ENCODE peak calls at places on chromosomes 5 and 9, in six cellular contexts. One of them, this sample, is unnamed.

GRCh38 chr9:33081128-33081851 is 4.8 kb upstream of the SMU1 start:
- DNase-seq in CD8-positive, alpha-beta memory T cell: peak; percentile 30
- DNase-seq in left lung: no peak
- DNase-seq in A673: peak; percentile 93
- DNase-seq in aorta: no peak
- DNase-seq in dorsolateral prefrontal cortex: no peak
- DNase-seq in this sample: peak; percentile 72

GRCh38 chr9:70519912-70520724 is 105.7 kb upstream of the KLF9 start:
- DNase-seq in CD8-positive, alpha-beta memory T cell: no peak
- DNase-seq in dorsolateral prefrontal cortex: no peak
- DNase-seq in A673: no peak
- DNase-seq in aorta: no peak
- DNase-seq in left lung: no peak
- DNase-seq in this sample: peak; percentile 79

GRCh38 chr5:160289356-160289651 is 23.1 kb downstream of the CCNJL start:
- DNase-seq in dorsolateral prefrontal cortex: no peak
- DNase-seq in CD8-positive, alpha-beta memory T cell: no peak
- DNase-seq in left lung: no peak
- DNase-seq in A673: no peak
- DNase-seq in aorta: no peak
- DNase-seq in this sample: no peak

GRCh38 chr9:28539432-28539831 is 966.2 kb upstream of the C9orf72 start:
- DNase-seq in CD8-positive, alpha-beta memory T cell: no peak
- DNase-seq in dorsolateral prefrontal cortex: no peak
- DNase-seq in left lung: no peak
- DNase-seq in aorta: no peak
- DNase-seq in A673: no peak
- DNase-seq in this sample: no peak

GRCh38 chr5:113574417-113574816 is 60.9 kb downstream of the YTHDC2 start:
- DNase-seq in aorta: no peak
- DNase-seq in left lung: no peak
- DNase-seq in A673: no peak
- DNase-seq in dorsolateral prefrontal cortex: no peak
- DNase-seq in CD8-positive, alpha-beta memory T cell: no peak
- DNase-seq in this sample: peak; percentile 19

GRCh38 chr5:10036136-10036535 is 213.6 kb downstream of the ATPSCKMT start:
- DNase-seq in CD8-positive, alpha-beta memory T cell: no peak
- DNase-seq in aorta: no peak
- DNase-seq in left lung: no peak
- DNase-seq in A673: no peak
- DNase-seq in dorsolateral prefrontal cortex: no peak
- DNase-seq in this sample: peak; percentile 72

GRCh38 chr9:115385383-115386122 is 267.6 kb upstream of the TNC start:
- DNase-seq in dorsolateral prefrontal cortex: no peak
- DNase-seq in left lung: peak; percentile 51
- DNase-seq in aorta: no peak
- DNase-seq in A673: no peak
- DNase-seq in CD8-positive, alpha-beta memory T cell: no peak
- DNase-seq in this sample: no peak

GRCh38 chr5:29214821-29215220 is 1978.7 kb upstream of the CDH6 start:
- DNase-seq in left lung: no peak
- DNase-seq in CD8-positive, alpha-beta memory T cell: no peak
- DNase-seq in aorta: no peak
- DNase-seq in A673: peak; percentile 23
- DNase-seq in dorsolateral prefrontal cortex: no peak
- DNase-seq in this sample: no peak

GRCh38 chr5:141637266-141637692 is 482 bp downstream of the RELL2 start:
- DNase-seq in CD8-positive, alpha-beta memory T cell: peak; percentile 46
- DNase-seq in left lung: peak; percentile 88
- DNase-seq in A673: peak; percentile 42
- DNase-seq in dorsolateral prefrontal cortex: no peak
- DNase-seq in aorta: no peak
- DNase-seq in this sample: no peak

GRCh38 chr5:74286734-74287705 is 353.5 kb downstream of the ENC1 start:
- DNase-seq in dorsolateral prefrontal cortex: no peak
- DNase-seq in left lung: no peak
- DNase-seq in A673: no peak
- DNase-seq in CD8-positive, alpha-beta memory T cell: no peak
- DNase-seq in aorta: no peak
- DNase-seq in this sample: no peak

GRCh38 chr9:89955626-89956025 is 350.8 kb downstream of the GADD45G start:
- DNase-seq in dorsolateral prefrontal cortex: no peak
- DNase-seq in CD8-positive, alpha-beta memory T cell: no peak
- DNase-seq in A673: no peak
- DNase-seq in left lung: no peak
- DNase-seq in aorta: no peak
- DNase-seq in this sample: no peak

GRCh38 chr9:13351768-13352386 is 72.4 kb upstream of the MPDZ start:
- DNase-seq in aorta: no peak
- DNase-seq in dorsolateral prefrontal cortex: no peak
- DNase-seq in A673: peak; percentile 63
- DNase-seq in left lung: no peak
- DNase-seq in CD8-positive, alpha-beta memory T cell: no peak
- DNase-seq in this sample: peak; percentile 75

GRCh38 chr9:84751921-84752320 is 82.4 kb downstream of the NTRK2 start:
- DNase-seq in aorta: no peak
- DNase-seq in A673: no peak
- DNase-seq in dorsolateral prefrontal cortex: no peak
- DNase-seq in CD8-positive, alpha-beta memory T cell: no peak
- DNase-seq in left lung: no peak
- DNase-seq in this sample: no peak

GRCh38 chr5:37889612-37890317 is 49.9 kb upstream of the GDNF start:
- DNase-seq in dorsolateral prefrontal cortex: no peak
- DNase-seq in CD8-positive, alpha-beta memory T cell: no peak
- DNase-seq in aorta: no peak
- DNase-seq in left lung: no peak
- DNase-seq in A673: peak; percentile 68
- DNase-seq in this sample: peak; percentile 90

GRCh38 chr9:2127486-2127885 is 112.3 kb downstream of the SMARCA2 start:
- DNase-seq in left lung: no peak
- DNase-seq in dorsolateral prefrontal cortex: no peak
- DNase-seq in aorta: no peak
- DNase-seq in CD8-positive, alpha-beta memory T cell: no peak
- DNase-seq in A673: no peak
- DNase-seq in this sample: peak; percentile 7

GRCh38 chr9:133463234-133463863 is 3.6 kb downstream of the CACFD1 start:
- DNase-seq in left lung: peak; percentile 80
- DNase-seq in CD8-positive, alpha-beta memory T cell: no peak
- DNase-seq in A673: no peak
- DNase-seq in aorta: no peak
- DNase-seq in dorsolateral prefrontal cortex: no peak
- DNase-seq in this sample: no peak

GRCh38 chr5:31717586-31717985 is 78.7 kb downstream of the PDZD2 start:
- DNase-seq in left lung: no peak
- DNase-seq in aorta: no peak
- DNase-seq in A673: peak; percentile 42
- DNase-seq in dorsolateral prefrontal cortex: no peak
- DNase-seq in CD8-positive, alpha-beta memory T cell: no peak
- DNase-seq in this sample: peak; percentile 19
- H3K27me3 ChIP-seq in left lung: no peaks in the 10 kb centered on the region
- H3K27me3 ChIP-seq in aorta: no peaks in the 10 kb centered on the region
- H3K27me3 ChIP-seq in A673: no peaks in the 10 kb centered on the region
- H3K27me3 ChIP-seq in dorsolateral prefrontal cortex: no peaks in the 10 kb centered on the region
- H3K27me3 ChIP-seq in CD8-positive, alpha-beta memory T cell: no peaks in the 10 kb centered on the region
- H3K27me3 ChIP-seq in this sample: peaks cover 3% of the 10 kb centered on the region

DNA sequence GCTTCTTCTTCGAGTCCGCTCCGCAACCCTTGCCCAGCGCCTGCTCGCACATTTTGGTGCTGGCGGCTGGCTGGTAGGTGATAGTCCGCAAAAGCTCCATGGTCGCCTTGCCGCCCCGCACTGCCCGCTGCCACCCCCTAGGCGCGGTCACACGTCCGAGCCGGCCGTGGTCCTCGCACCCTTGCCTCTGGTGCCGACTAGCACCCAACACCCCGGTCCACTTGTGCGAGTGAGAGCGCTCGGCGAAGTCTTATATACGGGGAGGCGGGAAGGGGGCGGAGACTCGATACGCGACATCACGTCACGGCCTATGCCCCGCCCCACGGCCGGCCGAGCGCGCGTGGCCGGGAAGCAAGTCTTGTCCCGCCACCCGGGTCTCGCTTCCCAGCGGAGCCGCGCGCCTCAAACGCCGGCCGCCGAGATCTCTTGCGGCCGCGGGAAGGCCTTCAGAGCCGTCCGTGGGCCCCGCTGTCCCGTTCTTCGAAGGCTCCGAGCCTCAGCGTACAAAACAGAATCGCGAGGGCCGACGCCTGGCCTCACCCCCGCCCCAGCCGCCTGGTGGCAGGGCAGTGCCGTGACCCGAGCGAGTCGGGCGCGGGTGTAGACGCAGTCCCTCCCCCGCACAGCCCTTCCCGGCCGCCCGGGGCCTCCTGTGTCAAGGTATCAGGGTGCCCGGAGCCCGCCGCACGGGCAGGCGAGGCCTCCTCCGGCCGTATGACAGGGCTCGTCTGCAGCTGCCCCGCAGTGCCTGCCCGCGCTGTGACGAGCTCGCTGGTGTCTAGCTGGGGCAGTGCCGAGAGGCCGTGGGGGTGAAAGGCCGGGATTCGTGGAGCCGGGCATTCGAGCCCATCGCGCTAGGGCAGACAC is at the start of gene PLK2:
- DNase-seq in dorsolateral prefrontal cortex: peak; percentile 96
- DNase-seq in A673: peak; percentile 82
- DNase-seq in left lung: peak; percentile 96
- DNase-seq in CD8-positive, alpha-beta memory T cell: peak; percentile 80
- DNase-seq in aorta: peak; percentile 98
- DNase-seq in this sample: peak; percentile 92
- H3K27ac ChIP-seq in dorsolateral prefrontal cortex: peak within 1 kb of the TSS; percentile 94
- H3K27ac ChIP-seq in A673: peak within 1 kb of the TSS; percentile 38
- H3K27ac ChIP-seq in left lung: peak within 1 kb of the TSS; percentile 99
- H3K27ac ChIP-seq in CD8-positive, alpha-beta memory T cell: peak within 1 kb of the TSS; percentile 52
- H3K27ac ChIP-seq in aorta: peak within 1 kb of the TSS; percentile 71
- H3K27ac ChIP-seq in this sample: peak within 1 kb of the TSS; percentile 86

GRCh38 chr5:42995152-42995751 is 44.9 kb downstream of the ANXA2R start:
- DNase-seq in left lung: no peak
- DNase-seq in A673: peak; percentile 44
- DNase-seq in CD8-positive, alpha-beta memory T cell: no peak
- DNase-seq in aorta: no peak
- DNase-seq in dorsolateral prefrontal cortex: no peak
- DNase-seq in this sample: peak; percentile 42
- H3K27me3 ChIP-seq in left lung: peaks cover 68% of the 10 kb centered on the region
- H3K27me3 ChIP-seq in A673: no peaks in the 10 kb centered on the region
- H3K27me3 ChIP-seq in CD8-positive, alpha-beta memory T cell: no peaks in the 10 kb centered on the region
- H3K27me3 ChIP-seq in aorta: no peaks in the 10 kb centered on the region
- H3K27me3 ChIP-seq in dorsolateral prefrontal cortex: peaks cover 100% of the 10 kb centered on the region
- H3K27me3 ChIP-seq in this sample: no peaks in the 10 kb centered on the region

GRCh38 chr9:121326924-121327613 is 43.0 kb downstream of the STOM start:
- DNase-seq in left lung: no peak
- DNase-seq in aorta: no peak
- DNase-seq in CD8-positive, alpha-beta memory T cell: no peak
- DNase-seq in A673: no peak
- DNase-seq in dorsolateral prefrontal cortex: no peak
- DNase-seq in this sample: no peak

GRCh38 chr9:121326130-121326838 is 43.8 kb downstream of the STOM start:
- DNase-seq in CD8-positive, alpha-beta memory T cell: no peak
- DNase-seq in dorsolateral prefrontal cortex: no peak
- DNase-seq in A673: peak; percentile 36
- DNase-seq in aorta: peak; percentile 98
- DNase-seq in left lung: no peak
- DNase-seq in this sample: peak; percentile 30

GRCh38 chr9:121328476-121328875 is 41.6 kb downstream of the STOM start:
- DNase-seq in left lung: no peak
- DNase-seq in A673: no peak
- DNase-seq in aorta: no peak
- DNase-seq in dorsolateral prefrontal cortex: no peak
- DNase-seq in CD8-positive, alpha-beta memory T cell: no peak
- DNase-seq in this sample: no peak

GRCh38 chr9:121331549-121331948 is 38.5 kb downstream of the STOM start:
- DNase-seq in left lung: no peak
- DNase-seq in aorta: no peak
- DNase-seq in A673: no peak
- DNase-seq in dorsolateral prefrontal cortex: no peak
- DNase-seq in CD8-positive, alpha-beta memory T cell: no peak
- DNase-seq in this sample: no peak

GRCh38 chr9:121328876-121329681 is 41.0 kb downstream of the STOM start:
- DNase-seq in CD8-positive, alpha-beta memory T cell: no peak
- DNase-seq in aorta: no peak
- DNase-seq in left lung: no peak
- DNase-seq in A673: no peak
- DNase-seq in dorsolateral prefrontal cortex: no peak
- DNase-seq in this sample: no peak
- H3K27ac ChIP-seq in CD8-positive, alpha-beta memory T cell: no peak overlapping the region
- H3K27ac ChIP-seq in aorta: no peak overlapping the region
- H3K27ac ChIP-seq in left lung: peak overlapping the region; percentile 58
- H3K27ac ChIP-seq in A673: no peak overlapping the region
- H3K27ac ChIP-seq in dorsolateral prefrontal cortex: peak overlapping the region; percentile 11
- H3K27ac ChIP-seq in this sample: no peak overlapping the region

GRCh38 chr5:176846335-176847140 is 36.2 kb downstream of the UNC5A start:
- DNase-seq in aorta: no peak
- DNase-seq in CD8-positive, alpha-beta memory T cell: no peak
- DNase-seq in dorsolateral prefrontal cortex: no peak
- DNase-seq in A673: no peak
- DNase-seq in left lung: peak; percentile 67
- DNase-seq in this sample: no peak
- H3K27me3 ChIP-seq in aorta: no peaks in the 10 kb centered on the region
- H3K27me3 ChIP-seq in CD8-positive, alpha-beta memory T cell: no peaks in the 10 kb centered on the region
- H3K27me3 ChIP-seq in dorsolateral prefrontal cortex: peaks cover 8% of the 10 kb centered on the region
- H3K27me3 ChIP-seq in A673: no peaks in the 10 kb centered on the region
- H3K27me3 ChIP-seq in left lung: peaks cover 6% of the 10 kb centered on the region
- H3K27me3 ChIP-seq in this sample: peaks cover 27% of the 10 kb centered on the region

GRCh38 chr9:82073551-82073950 is 85.0 kb downstream of the SPATA31D1 start:
- DNase-seq in aorta: no peak
- DNase-seq in CD8-positive, alpha-beta memory T cell: no peak
- DNase-seq in A673: no peak
- DNase-seq in left lung: no peak
- DNase-seq in dorsolateral prefrontal cortex: no peak
- DNase-seq in this sample: no peak
- H3K27ac ChIP-seq in aorta: no peak overlapping the region
- H3K27ac ChIP-seq in CD8-positive, alpha-beta memory T cell: no peak overlapping the region
- H3K27ac ChIP-seq in A673: no peak overlapping the region
- H3K27ac ChIP-seq in left lung: no peak overlapping the region
- H3K27ac ChIP-seq in dorsolateral prefrontal cortex: no peak overlapping the region
- H3K27ac ChIP-seq in this sample: no peak overlapping the region

This sample was measured in SJCRH30.